ENCODE peak calls at places on chromosome 7, in seven cellular contexts. One of them, this sample, is unnamed.
A peak's percentile ranks its signal among the peaks of the same experiment; 100 is the strongest.

GRCh38 chr7:99459087-99459486 is 6.9 kb downstream of the ATP5MF start:
- DNase-seq in heart right ventricle: no peak
- DNase-seq in H9: peak; percentile 71
- DNase-seq in MM.1S: peak; percentile 53
- DNase-seq in small intestine: peak; percentile 19
- DNase-seq in A549: peak; percentile 63
- DNase-seq in CD4-positive, alpha-beta memory T cell: no peak
- DNase-seq in this sample: no peak

GRCh38 chr7:20019757-20020432 is 197.3 kb downstream of the MACC1 start:
- DNase-seq in heart right ventricle: no peak
- DNase-seq in H9: no peak
- DNase-seq in MM.1S: peak; percentile 16
- DNase-seq in small intestine: no peak
- DNase-seq in A549: no peak
- DNase-seq in CD4-positive, alpha-beta memory T cell: no peak
- DNase-seq in this sample: no peak

GRCh38 chr7:151817981-151818673 is 58.8 kb downstream of the PRKAG2 start:
- DNase-seq in heart right ventricle: no peak
- DNase-seq in H9: no peak
- DNase-seq in MM.1S: no peak
- DNase-seq in small intestine: no peak
- DNase-seq in A549: no peak
- DNase-seq in CD4-positive, alpha-beta memory T cell: no peak
- DNase-seq in this sample: no peak

GRCh38 chr7:132577206-132578049 is 1.2 kb upstream of the PLXNA4 start:
- DNase-seq in heart right ventricle: peak; percentile 83
- DNase-seq in H9: peak; percentile 69
- DNase-seq in MM.1S: no peak
- DNase-seq in small intestine: peak; percentile 12
- DNase-seq in A549: peak; percentile 28
- DNase-seq in CD4-positive, alpha-beta memory T cell: no peak
- DNase-seq in this sample: no peak

GRCh38 chr7:6559896-6560295 is 8.6 kb upstream of the GRID2IP start:
- DNase-seq in heart right ventricle: no peak
- DNase-seq in H9: peak; percentile 45
- DNase-seq in MM.1S: no peak
- DNase-seq in small intestine: no peak
- DNase-seq in A549: no peak
- DNase-seq in CD4-positive, alpha-beta memory T cell: no peak
- DNase-seq in this sample: no peak

GRCh38 chr7:121966538-121967332 is 93.8 kb downstream of the PTPRZ1 start:
- DNase-seq in heart right ventricle: no peak
- DNase-seq in H9: no peak
- DNase-seq in MM.1S: no peak
- DNase-seq in small intestine: no peak
- DNase-seq in A549: no peak
- DNase-seq in CD4-positive, alpha-beta memory T cell: no peak
- DNase-seq in this sample: no peak

GRCh38 chr7:118085000-118085399 is 99.0 kb upstream of the LSM8 start:
- DNase-seq in heart right ventricle: no peak
- DNase-seq in H9: no peak
- DNase-seq in MM.1S: no peak
- DNase-seq in small intestine: no peak
- DNase-seq in A549: no peak
- DNase-seq in CD4-positive, alpha-beta memory T cell: no peak
- DNase-seq in this sample: no peak

GRCh38 chr7:26061340-26062239 is 90.4 kb upstream of the NFE2L3 start:
- DNase-seq in heart right ventricle: peak; percentile 23
- DNase-seq in H9: peak; percentile 82
- DNase-seq in MM.1S: peak; percentile 80
- DNase-seq in small intestine: peak; percentile 77
- DNase-seq in A549: peak; percentile 59
- DNase-seq in CD4-positive, alpha-beta memory T cell: peak; percentile 69
- DNase-seq in this sample: peak; percentile 65

GRCh38 chr7:15424468-15424867 is 137.3 kb downstream of the AGMO start:
- DNase-seq in heart right ventricle: no peak
- DNase-seq in H9: no peak
- DNase-seq in MM.1S: no peak
- DNase-seq in small intestine: no peak
- DNase-seq in A549: no peak
- DNase-seq in CD4-positive, alpha-beta memory T cell: no peak
- DNase-seq in this sample: no peak

GRCh38 chr7:132270517-132270916 is 305.8 kb downstream of the PLXNA4 start:
- DNase-seq in heart right ventricle: no peak
- DNase-seq in H9: no peak
- DNase-seq in MM.1S: peak; percentile 48
- DNase-seq in small intestine: peak; percentile 4
- DNase-seq in A549: no peak
- DNase-seq in CD4-positive, alpha-beta memory T cell: no peak
- DNase-seq in this sample: no peak

GRCh38 chr7:57274535-57275283 is 142.5 kb upstream of the ZNF479 start:
- DNase-seq in heart right ventricle: no peak
- DNase-seq in H9: no peak
- DNase-seq in MM.1S: no peak
- DNase-seq in small intestine: no peak
- DNase-seq in A549: no peak
- DNase-seq in CD4-positive, alpha-beta memory T cell: no peak
- DNase-seq in this sample: no peak

GRCh38 chr7:71165708-71166107 is 33.8 kb downstream of the GALNT17 start:
- DNase-seq in heart right ventricle: no peak
- DNase-seq in H9: peak; percentile 43
- DNase-seq in MM.1S: no peak
- DNase-seq in small intestine: no peak
- DNase-seq in A549: no peak
- DNase-seq in CD4-positive, alpha-beta memory T cell: no peak
- DNase-seq in this sample: no peak

GRCh38 chr7:143003393-143004051 is 23.4 kb downstream of the OR9A2 start:
- DNase-seq in heart right ventricle: no peak
- DNase-seq in H9: no peak
- DNase-seq in MM.1S: peak; percentile 77
- DNase-seq in small intestine: peak; percentile 63
- DNase-seq in A549: peak; percentile 53
- DNase-seq in CD4-positive, alpha-beta memory T cell: peak; percentile 69
- DNase-seq in this sample: no peak

GRCh38 chr7:148334959-148335577 is 255.5 kb upstream of the C7orf33 start:
- DNase-seq in heart right ventricle: no peak
- DNase-seq in H9: peak; percentile 46
- DNase-seq in MM.1S: no peak
- DNase-seq in small intestine: peak; percentile 27
- DNase-seq in A549: peak; percentile 22
- DNase-seq in CD4-positive, alpha-beta memory T cell: no peak
- DNase-seq in this sample: no peak

GRCh38 chr7:4171029-4171786 is 510.9 kb upstream of the FOXK1 start:
- DNase-seq in heart right ventricle: no peak
- DNase-seq in H9: no peak
- DNase-seq in MM.1S: no peak
- DNase-seq in small intestine: no peak
- DNase-seq in A549: no peak
- DNase-seq in CD4-positive, alpha-beta memory T cell: no peak
- DNase-seq in this sample: no peak

GRCh38 chr7:124155400-124156022 is 122.6 kb upstream of the TMEM229A start:
- DNase-seq in heart right ventricle: no peak
- DNase-seq in H9: no peak
- DNase-seq in MM.1S: peak; percentile 69
- DNase-seq in small intestine: peak; percentile 23
- DNase-seq in A549: peak; percentile 29
- DNase-seq in CD4-positive, alpha-beta memory T cell: no peak
- DNase-seq in this sample: no peak

GRCh38 chr7:128810997-128811396 is 19.2 kb upstream of the FLNC start:
- DNase-seq in heart right ventricle: no peak
- DNase-seq in H9: no peak
- DNase-seq in MM.1S: no peak
- DNase-seq in small intestine: no peak
- DNase-seq in A549: no peak
- DNase-seq in CD4-positive, alpha-beta memory T cell: no peak
- DNase-seq in this sample: no peak

GRCh38 chr7:151721236-151721635 is 155.7 kb downstream of the PRKAG2 start:
- DNase-seq in heart right ventricle: no peak
- DNase-seq in H9: no peak
- DNase-seq in MM.1S: no peak
- DNase-seq in small intestine: no peak
- DNase-seq in A549: no peak
- DNase-seq in CD4-positive, alpha-beta memory T cell: no peak
- DNase-seq in this sample: no peak

GRCh38 chr7:134030460-134030865 is 96.7 kb upstream of the LRGUK start:
- DNase-seq in heart right ventricle: no peak
- DNase-seq in H9: no peak
- DNase-seq in MM.1S: no peak
- DNase-seq in small intestine: peak; percentile 21
- DNase-seq in A549: no peak
- DNase-seq in CD4-positive, alpha-beta memory T cell: no peak
- DNase-seq in this sample: no peak

GRCh38 chr7:134029743-134030142 is 97.4 kb upstream of the LRGUK start:
- DNase-seq in heart right ventricle: no peak
- DNase-seq in H9: no peak
- DNase-seq in MM.1S: no peak
- DNase-seq in small intestine: no peak
- DNase-seq in A549: no peak
- DNase-seq in CD4-positive, alpha-beta memory T cell: no peak
- DNase-seq in this sample: no peak

GRCh38 chr7:134034652-134035051 is 92.5 kb upstream of the LRGUK start:
- DNase-seq in heart right ventricle: no peak
- DNase-seq in H9: no peak
- DNase-seq in MM.1S: no peak
- DNase-seq in small intestine: no peak
- DNase-seq in A549: peak; percentile 75
- DNase-seq in CD4-positive, alpha-beta memory T cell: no peak
- DNase-seq in this sample: no peak

GRCh38 chr7:134028853-134029252 is 98.3 kb upstream of the LRGUK start:
- DNase-seq in heart right ventricle: no peak
- DNase-seq in H9: peak; percentile 49
- DNase-seq in MM.1S: no peak
- DNase-seq in small intestine: no peak
- DNase-seq in A549: no peak
- DNase-seq in CD4-positive, alpha-beta memory T cell: no peak
- DNase-seq in this sample: no peak

GRCh38 chr7:134031835-134032617 is 95.1 kb upstream of the LRGUK start:
- DNase-seq in heart right ventricle: no peak
- DNase-seq in H9: no peak
- DNase-seq in MM.1S: no peak
- DNase-seq in small intestine: no peak
- DNase-seq in A549: no peak
- DNase-seq in CD4-positive, alpha-beta memory T cell: no peak
- DNase-seq in this sample: no peak
- H3K27ac ChIP-seq in heart right ventricle: no peak overlapping the region
- H3K27ac ChIP-seq in H9: no peak overlapping the region
- H3K27ac ChIP-seq in MM.1S: no peak overlapping the region
- H3K27ac ChIP-seq in small intestine: no peak overlapping the region
- H3K27ac ChIP-seq in A549: no peak overlapping the region
- H3K27ac ChIP-seq in CD4-positive, alpha-beta memory T cell: no peak overlapping the region
- H3K27ac ChIP-seq in this sample: no peak overlapping the region

DNA sequence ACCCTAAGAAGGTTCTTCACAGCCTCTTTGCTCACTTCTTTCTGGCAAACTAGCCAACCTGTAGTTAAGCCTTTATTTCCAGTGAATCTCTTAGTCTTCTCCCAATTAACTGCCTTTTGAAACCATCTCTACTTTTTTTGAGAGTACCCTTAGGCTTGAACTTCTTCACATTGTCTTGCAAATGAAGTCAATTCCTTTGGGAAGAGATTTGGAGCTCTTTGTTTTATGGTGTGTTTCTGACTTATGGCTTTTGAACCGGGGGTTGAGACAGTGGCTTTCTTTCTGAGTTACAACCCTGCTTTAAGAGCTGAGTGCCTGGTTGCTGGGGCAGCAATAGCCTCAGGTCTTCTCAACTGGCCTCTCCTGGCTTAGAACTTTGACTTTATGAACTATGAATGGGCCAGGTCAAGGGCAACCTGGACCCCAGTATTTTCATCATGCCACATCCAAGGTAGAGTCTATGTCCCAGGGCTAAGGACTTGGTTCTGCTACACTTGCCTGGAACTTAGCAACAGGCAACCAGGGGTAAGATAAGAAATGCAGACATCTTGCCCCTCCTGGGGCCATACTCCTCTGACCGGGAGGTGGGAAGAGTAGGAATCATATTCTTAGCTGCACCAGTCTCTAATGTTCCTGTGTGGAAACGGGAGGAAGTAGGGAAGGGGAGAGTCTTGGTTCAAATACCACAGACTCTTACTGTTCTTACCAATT is 53.0 kb downstream of the SP4 start:
- DNase-seq in heart right ventricle: no peak
- DNase-seq in H9: no peak
- DNase-seq in MM.1S: no peak
- DNase-seq in small intestine: no peak
- DNase-seq in A549: no peak
- DNase-seq in CD4-positive, alpha-beta memory T cell: no peak
- DNase-seq in this sample: no peak
- H3K27ac ChIP-seq in heart right ventricle: no peak overlapping the region
- H3K27ac ChIP-seq in H9: no peak overlapping the region
- H3K27ac ChIP-seq in MM.1S: no peak overlapping the region
- H3K27ac ChIP-seq in small intestine: no peak overlapping the region
- H3K27ac ChIP-seq in A549: no peak overlapping the region
- H3K27ac ChIP-seq in CD4-positive, alpha-beta memory T cell: no peak overlapping the region
- H3K27ac ChIP-seq in this sample: no peak overlapping the region

DNA sequence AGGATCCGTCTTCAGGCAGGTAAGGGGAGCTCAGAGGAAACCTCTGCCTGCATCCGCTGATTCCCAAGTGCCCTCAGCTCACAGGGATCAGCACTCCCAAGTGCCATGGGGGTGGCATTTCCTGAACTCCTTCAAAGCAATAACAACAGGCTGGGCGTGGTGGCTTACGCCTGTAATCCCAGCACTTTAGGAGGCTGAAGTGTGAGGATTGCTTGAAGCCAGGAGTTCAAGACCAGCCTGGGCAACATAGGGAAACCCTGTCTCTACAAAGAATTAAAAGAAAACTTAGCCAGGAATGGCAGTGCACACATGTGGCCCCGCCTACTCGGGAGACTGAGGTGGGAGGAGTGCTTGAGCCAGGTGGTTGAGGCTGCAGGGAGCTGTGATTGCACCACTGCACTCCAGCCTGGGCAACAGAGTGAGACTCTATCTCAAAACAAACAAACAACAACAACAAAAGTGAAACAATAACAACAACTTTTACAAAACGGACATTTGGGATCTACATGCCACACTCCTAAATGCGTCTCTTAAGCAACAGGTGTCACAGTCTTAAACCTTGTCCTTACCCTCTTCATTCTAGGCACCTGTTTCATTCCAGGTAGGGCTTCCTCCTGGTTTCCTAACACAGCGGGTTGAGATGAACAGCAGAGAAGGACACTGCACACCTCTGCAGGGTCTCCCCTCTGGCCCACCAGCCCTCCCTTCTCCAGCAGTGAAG is 73.8 kb downstream of the PAXIP1 start:
- DNase-seq in heart right ventricle: no peak
- DNase-seq in H9: no peak
- DNase-seq in MM.1S: no peak
- DNase-seq in small intestine: peak; percentile 66
- DNase-seq in A549: no peak
- DNase-seq in CD4-positive, alpha-beta memory T cell: no peak
- DNase-seq in this sample: no peak
- H3K27ac ChIP-seq in heart right ventricle: peak overlapping the region; percentile 91
- H3K27ac ChIP-seq in H9: no peak overlapping the region
- H3K27ac ChIP-seq in MM.1S: no peak overlapping the region
- H3K27ac ChIP-seq in small intestine: peak overlapping the region; percentile 95
- H3K27ac ChIP-seq in A549: peak overlapping the region; percentile 60
- H3K27ac ChIP-seq in CD4-positive, alpha-beta memory T cell: peak overlapping the region; percentile 85
- H3K27ac ChIP-seq in this sample: peak overlapping the region; percentile 90

DNA sequence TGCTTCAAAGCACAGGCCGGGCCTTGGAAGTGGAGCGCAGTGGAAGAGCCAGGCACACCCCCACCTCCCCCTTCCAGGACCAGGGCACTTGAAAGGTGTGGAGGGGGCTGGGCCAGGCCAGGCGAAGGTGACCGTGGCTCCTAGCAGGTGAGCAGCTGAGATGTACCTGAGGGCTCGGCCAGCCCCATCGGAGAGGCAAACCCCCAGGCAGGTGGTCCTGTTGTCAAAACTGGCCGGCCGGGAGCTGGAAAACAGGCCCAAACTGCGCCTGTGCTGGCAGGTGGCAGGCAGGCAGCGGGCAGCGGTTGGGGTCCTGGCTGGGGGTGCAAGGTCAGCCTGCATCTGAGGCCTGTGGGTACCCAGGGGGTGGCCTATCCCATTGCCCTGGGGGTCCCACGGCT is 96.4 kb upstream of the DNAAF5 start:
- DNase-seq in heart right ventricle: no peak
- DNase-seq in H9: no peak
- DNase-seq in MM.1S: no peak
- DNase-seq in small intestine: no peak
- DNase-seq in A549: no peak
- DNase-seq in CD4-positive, alpha-beta memory T cell: no peak
- DNase-seq in this sample: no peak
- H3K27ac ChIP-seq in heart right ventricle: no peak overlapping the region
- H3K27ac ChIP-seq in H9: no peak overlapping the region
- H3K27ac ChIP-seq in MM.1S: no peak overlapping the region
- H3K27ac ChIP-seq in small intestine: no peak overlapping the region
- H3K27ac ChIP-seq in A549: no peak overlapping the region
- H3K27ac ChIP-seq in CD4-positive, alpha-beta memory T cell: no peak overlapping the region
- H3K27ac ChIP-seq in this sample: no peak overlapping the region